ENCODE peak calls at places on chromosomes 1 and 21, in six cellular contexts. R is IMR-90, W is H9, I is H1, Z is mesenchymal stem cell, E is trophoblast cell. H is an unnamed sample. For H3K27me3, the result is how much of the 10 kb centered on the place peaks cover.

GRCh38 chr1:23210351-23210785 is 6.9 kb downstream of the HTR1D start:
- DNase-seq in E (no peak), Z (no peak), I (no peak), W (peak), R (no peak), H (no peak)

GRCh38 chr1:244231193-244231571 is 180.1 kb downstream of the ZBTB18 start:
- DNase-seq in R (no peak), E (peak), W (no peak), I (no peak), Z (no peak), H (no peak)

GRCh38 chr1:62687421-62687902 is 724 bp downstream of the DOCK7 start:
- DNase-seq in E (peak), I (no peak), Z (peak), R (peak), W (peak), H (peak)

GRCh38 chr1:84877592-84877991 is 15.4 kb downstream of the LPAR3 start:
- DNase-seq in R (peak), E (no peak), W (no peak), I (no peak), Z (peak), H (no peak)

GRCh38 chr1:16720403-16721223 is 19.7 kb upstream of the RNU1-4 start:
- DNase-seq in R (no peak), W (peak), Z (no peak), E (no peak), I (no peak), H (no peak)

GRCh38 chr1:112905420-112906154 is 50.4 kb downstream of the SLC16A1 start:
- DNase-seq in I (no peak), W (no peak), R (no peak), Z (no peak), E (no peak), H (no peak)

GRCh38 chr1:208135354-208135753 is 108.8 kb downstream of the PLXNA2 start:
- DNase-seq in W (no peak), R (peak), Z (peak), I (no peak), E (no peak), H (no peak)

GRCh38 chr1:31099283-31100063 is 34.0 kb upstream of the PUM1 start:
- DNase-seq in Z (no peak), E (no peak), W (no peak), I (no peak), R (no peak), H (no peak)

GRCh38 chr1:191912517-191912916 is 245.7 kb upstream of the RGS18 start:
- DNase-seq in W (no peak), R (no peak), E (no peak), I (no peak), Z (no peak), H (no peak)

GRCh38 chr21:34942911-34943310 is 106.2 kb downstream of the RUNX1 start:
- DNase-seq in W (no peak), R (no peak), Z (no peak), E (no peak), I (no peak), H (no peak)

GRCh38 chr1:152185544-152186391 is 26.7 kb upstream of the RPTN start:
- DNase-seq in R (peak), Z (peak), I (no peak), E (peak), W (peak), H (peak)

GRCh38 chr1:2985121-2985561 is 36.1 kb upstream of the ACTRT2 start:
- DNase-seq in I (no peak), R (no peak), E (no peak), Z (no peak), W (no peak), H (peak)

GRCh38 chr1:220691039-220691684 is 999 bp downstream of the C1orf115 start:
- DNase-seq in R (no peak), I (no peak), Z (no peak), W (no peak), E (peak), H (no peak)

GRCh38 chr1:226100436-226101347 is 38.2 kb downstream of the H3-3A start:
- DNase-seq in E (no peak), W (no peak), R (peak), I (no peak), Z (peak), H (no peak)

GRCh38 chr1:243291287-243291686 is 35.4 kb downstream of the SDCCAG8 start:
- DNase-seq in W (no peak), R (no peak), I (no peak), Z (no peak), E (no peak), H (no peak)

GRCh38 chr1:183881387-183882084 is 76.6 kb downstream of the RGL1 start:
- DNase-seq in W (peak), R (peak), Z (peak), I (peak), E (peak), H (peak)

GRCh38 chr1:198830397-198830796 is 191.6 kb downstream of the PTPRC start:
- DNase-seq in E (no peak), Z (no peak), I (no peak), R (no peak), W (no peak), H (no peak)

GRCh38 chr1:36247538-36247937 is 23.3 kb downstream of the THRAP3 start:
- DNase-seq in R (no peak), Z (peak), I (no peak), E (no peak), W (no peak), H (no peak)

GRCh38 chr1:208475951-208476824 is 232.0 kb upstream of the PLXNA2 start:
- DNase-seq in E (no peak), I (peak), Z (peak), R (no peak), W (peak), H (peak)

GRCh38 chr1:47023268-47024137 is at the start of gene CYP4X1:
- DNase-seq in W (peak), R (no peak), E (no peak), I (peak), Z (no peak), H (no peak)

GRCh38 chr1:207470927-207471326 is 16.8 kb downstream of the CR2 start:
- DNase-seq in Z (no peak), E (no peak), R (no peak), W (no peak), I (no peak), H (no peak)

GRCh38 chr1:154206212-154206611 is at the start of gene CFAP141:
- DNase-seq in W (no peak), E (peak), I (no peak), R (peak), Z (peak), H (no peak)

GRCh38 chr21:46503922-46504539 is 45.3 kb downstream of the DIP2A start:
- DNase-seq in R (no peak), I (no peak), W (no peak), E (no peak), Z (no peak), H (no peak)

GRCh38 chr1:3712573-3713535 is 39.4 kb upstream of the CCDC27 start:
- DNase-seq in E (no peak), W (no peak), Z (no peak), I (no peak), R (no peak), H (no peak)

GRCh38 chr1:205450448-205450847 is 5.4 kb downstream of the BLACAT1 start:
- DNase-seq in E (no peak), W (peak), R (no peak), Z (no peak), I (no peak), H (no peak)

GRCh38 chr1:42978317-42979036 is 19.8 kb upstream of the SLC2A1 start:
- DNase-seq in Z (peak), I (no peak), W (peak), E (no peak), R (peak), H (no peak)

GRCh38 chr1:206060840-206061239 is 7.9 kb downstream of the RHEX start:
- DNase-seq in Z (no peak), W (no peak), R (no peak), I (no peak), E (no peak), H (no peak)

GRCh38 chr1:31944205-31945089 is 6.3 kb upstream of the PTP4A2 start:
- DNase-seq in I (peak), Z (peak), R (peak), W (peak), E (peak), H (peak)

GRCh38 chr1:41853907-41854306 is 64.8 kb downstream of the HIVEP3 start:
- DNase-seq in E (no peak), Z (no peak), I (no peak), W (no peak), R (no peak), H (no peak)

GRCh38 chr1:85289207-85289847 is 12.9 kb upstream of the BCL10 start:
- DNase-seq in Z (peak), W (no peak), R (peak), I (no peak), E (no peak), H (no peak)

GRCh38 chr1:41806472-41807155 is 112.1 kb downstream of the HIVEP3 start:
- DNase-seq in I (no peak), R (no peak), W (no peak), Z (no peak), E (no peak), H (no peak)

GRCh38 chr1:169486281-169486904 is 649 bp upstream of the SLC19A2 start:
- DNase-seq in R (peak), W (no peak), E (peak), I (no peak), Z (peak), H (no peak)

GRCh38 chr1:106814418-106814817 is 242.1 kb upstream of the PRMT6 start:
- DNase-seq in Z (no peak), W (no peak), R (no peak), I (no peak), E (no peak), H (no peak)

GRCh38 chr1:119136401-119136800 is 4.1 kb downstream of the WARS2 start:
- DNase-seq in Z (peak), R (peak), W (no peak), I (no peak), E (no peak), H (no peak)

GRCh38 chr1:218624051-218624450 is 278.9 kb downstream of the TGFB2 start:
- DNase-seq in W (no peak), Z (no peak), R (no peak), I (no peak), E (no peak), H (no peak)

GRCh38 chr1:51877434-51878306 is 857 bp downstream of the NRDC start:
- DNase-seq in W (peak), E (no peak), I (no peak), R (peak), Z (peak), H (no peak)

GRCh38 chr21:38953516-38953915 is 147.8 kb downstream of the ETS2 start:
- DNase-seq in R (no peak), E (no peak), I (no peak), Z (no peak), W (no peak), H (no peak)

GRCh38 chr21:18832950-18833349 is 429.4 kb upstream of the TMPRSS15 start:
- DNase-seq in W (no peak), Z (peak), R (no peak), E (peak), I (no peak), H (no peak)

GRCh38 chr1:194171596-194171995 is 985.2 kb upstream of the B3GALT2 start:
- DNase-seq in R (no peak), I (no peak), Z (no peak), W (no peak), E (no peak), H (no peak)

GRCh38 chr1:156847591-156848460 is 11.1 kb downstream of the INSRR start:
- DNase-seq in I (no peak), Z (no peak), R (no peak), E (no peak), W (no peak), H (no peak)
- H3K27me3 ChIP-seq in I (half or more), Z (half or more), R (half or more), E (half or more), W (half or more), H (half or more)

DNA sequence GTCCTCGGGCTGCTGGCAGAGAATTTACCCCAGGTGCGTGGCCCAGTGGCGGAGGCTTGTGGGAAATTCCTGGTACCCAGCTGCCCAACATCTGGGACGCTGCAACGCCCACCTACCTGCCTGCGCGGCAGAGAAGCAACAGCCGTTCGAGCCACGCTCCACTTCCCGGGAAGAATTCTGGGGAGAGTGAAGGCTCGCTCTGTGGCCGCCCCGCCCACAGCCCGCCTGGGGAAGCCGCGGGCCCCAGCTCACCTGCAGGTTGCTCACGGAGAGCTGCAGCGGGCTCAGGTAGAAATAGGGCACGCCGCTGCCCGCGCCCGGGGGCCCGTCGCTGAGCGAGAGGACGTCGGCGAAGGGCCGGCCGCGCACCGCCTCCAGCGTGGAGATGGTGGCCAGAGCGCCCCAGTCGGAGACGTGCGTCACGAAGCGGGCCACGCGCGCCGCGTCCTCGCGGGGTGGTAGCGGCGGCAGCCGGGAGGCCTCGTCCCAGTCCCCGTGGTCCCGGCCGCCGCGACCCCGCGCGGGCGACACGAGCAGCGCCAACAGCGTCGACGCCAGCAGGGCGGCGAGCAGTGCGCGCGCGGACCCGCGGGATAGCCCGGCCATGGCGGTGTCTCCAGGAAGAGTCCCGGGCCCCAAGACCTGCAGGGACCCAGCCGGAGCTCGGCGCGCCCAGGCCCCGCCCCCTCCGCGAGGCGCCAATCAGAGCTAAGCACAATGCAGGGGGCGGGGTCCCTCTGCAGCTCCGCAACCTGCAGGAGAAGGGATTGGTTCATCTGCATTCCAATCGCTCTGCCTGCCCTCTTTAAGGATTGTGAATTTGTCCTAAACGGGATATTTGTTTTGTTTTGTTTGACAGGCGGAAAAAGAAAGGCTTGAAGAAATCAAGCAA is at the start of gene CREG1:
- DNase-seq in R (peak), E (peak), I (peak), W (peak), Z (peak), H (peak)
- H4K8ac ChIP-seq in R (no peak), E (peak), I (peak), W (no peak), Z (peak), H (no peak)

GRCh38 chr1:18950415-18951026 is 6.0 kb downstream of the IFFO2 start:
- DNase-seq in E (no peak), W (no peak), Z (no peak), I (no peak), R (no peak), H (no peak)

GRCh38 chr1:18953656-18954259 is 2.7 kb downstream of the IFFO2 start:
- DNase-seq in E (no peak), R (no peak), Z (peak), I (no peak), W (no peak), H (no peak)

GRCh38 chr1:18951416-18951815 is 5.1 kb downstream of the IFFO2 start:
- DNase-seq in E (no peak), Z (no peak), R (no peak), I (no peak), W (no peak), H (no peak)

GRCh38 chr1:18949689-18950414 is 6.6 kb downstream of the IFFO2 start:
- DNase-seq in W (peak), E (peak), Z (peak), I (no peak), R (peak), H (no peak)

DNA sequence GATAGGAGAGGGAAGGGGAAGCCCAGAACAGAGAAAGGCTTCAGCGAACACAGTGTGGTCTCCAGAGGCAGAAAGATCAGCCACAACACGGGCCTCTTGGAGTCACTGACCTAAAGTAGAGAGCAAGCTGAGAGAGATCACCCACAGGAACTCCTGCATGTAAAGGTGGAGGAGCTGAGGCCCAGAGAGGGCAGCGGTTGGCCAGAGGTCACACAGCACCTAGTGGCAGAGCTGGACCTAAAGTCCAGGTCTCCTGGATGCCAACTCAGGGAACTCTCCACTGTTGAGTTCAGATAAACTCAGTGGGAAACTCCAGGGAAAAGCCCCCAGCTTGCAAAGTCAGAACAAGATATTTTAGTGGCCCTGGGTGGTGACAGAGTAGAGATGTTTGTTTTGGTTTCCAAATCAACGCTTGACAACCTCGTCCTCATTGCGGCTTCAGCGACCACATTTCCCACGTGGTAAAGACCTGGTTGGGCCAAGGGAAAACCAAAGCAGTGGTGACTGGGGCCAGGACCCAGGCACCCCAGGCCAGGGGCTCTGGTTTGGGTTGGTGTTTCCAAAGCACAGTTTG is 4.6 kb downstream of the IFFO2 start:
- DNase-seq in R (no peak), I (no peak), Z (peak), E (peak), W (no peak), H (no peak)
- H2AFZ ChIP-seq in R (no peak), I (no peak), Z (no peak), E (no peak), W (no peak), H (no peak)

GRCh38 chr1:245583575-245584330 is 429.0 kb downstream of the KIF26B start:
- DNase-seq in R (no peak), I (no peak), E (no peak), W (no peak), Z (peak), H (no peak)

GRCh38 chr1:245583081-245583480 is 428.3 kb downstream of the KIF26B start:
- DNase-seq in I (no peak), W (no peak), R (peak), E (peak), Z (no peak), H (no peak)

GRCh38 chr1:245588250-245588649 is 433.5 kb downstream of the KIF26B start:
- DNase-seq in W (no peak), I (no peak), R (no peak), E (no peak), Z (no peak), H (no peak)

GRCh38 chr1:245587435-245588105 is 432.8 kb downstream of the KIF26B start:
- DNase-seq in Z (no peak), W (no peak), R (no peak), I (no peak), E (no peak), H (no peak)

GRCh38 chr1:245585252-245585959 is 430.6 kb downstream of the KIF26B start:
- DNase-seq in R (peak), Z (peak), I (no peak), W (no peak), E (no peak), H (no peak)
- H3K27me3 ChIP-seq in R (under half), Z (under half), I (under half), W (under half), E (under half), H (under half)

DNA sequence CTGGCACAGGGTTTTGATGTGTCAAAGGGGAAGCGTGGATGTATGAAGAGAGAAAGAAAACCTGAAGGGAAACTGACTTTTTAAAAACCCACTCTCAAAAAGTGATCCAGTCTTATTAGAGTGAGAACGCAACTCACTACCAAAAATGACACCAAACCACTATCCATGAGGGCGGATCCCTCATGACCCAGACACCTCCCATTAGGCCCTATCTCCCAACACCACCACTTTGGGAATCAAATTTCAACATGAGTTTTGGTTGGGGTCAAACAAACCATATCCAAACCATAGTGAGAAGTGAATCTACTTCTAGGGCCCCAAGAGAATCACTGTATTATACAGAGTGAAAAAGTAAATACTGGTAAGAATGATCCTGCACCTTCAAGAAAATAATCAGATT is 53.5 kb downstream of the FNBP1L start:
- DNase-seq in E (no peak), Z (no peak), I (no peak), W (no peak), R (no peak), H (no peak)
- H4K8ac ChIP-seq in E (no peak), Z (no peak), I (no peak), W (no peak), R (no peak), H (no peak)

GRCh38 chr1:8026976-8027747 is 1.1 kb upstream of the ERRFI1 start:
- DNase-seq in I (no peak), W (peak), R (peak), E (no peak), Z (peak), H (no peak)
- H2AFZ ChIP-seq in I (peak), W (no peak), R (peak), E (peak), Z (no peak), H (peak)

GRCh38 chr1:171802207-171802606 is 20.7 kb downstream of the METTL13 start:
- DNase-seq in W (no peak), I (no peak), R (no peak), E (no peak), Z (no peak), H (no peak)
- H3K27me3 ChIP-seq in W (under half), I (under half), R (under half), E (under half), Z (under half), H (under half)

GRCh38 chr1:213050745-213051126 is 305 bp upstream of the RPS6KC1 start:
- DNase-seq in Z (no peak), E (no peak), I (no peak), W (no peak), R (no peak), H (no peak)
- H4K8ac ChIP-seq in Z (peak), E (peak), I (peak), W (no peak), R (peak), H (peak)

DNA sequence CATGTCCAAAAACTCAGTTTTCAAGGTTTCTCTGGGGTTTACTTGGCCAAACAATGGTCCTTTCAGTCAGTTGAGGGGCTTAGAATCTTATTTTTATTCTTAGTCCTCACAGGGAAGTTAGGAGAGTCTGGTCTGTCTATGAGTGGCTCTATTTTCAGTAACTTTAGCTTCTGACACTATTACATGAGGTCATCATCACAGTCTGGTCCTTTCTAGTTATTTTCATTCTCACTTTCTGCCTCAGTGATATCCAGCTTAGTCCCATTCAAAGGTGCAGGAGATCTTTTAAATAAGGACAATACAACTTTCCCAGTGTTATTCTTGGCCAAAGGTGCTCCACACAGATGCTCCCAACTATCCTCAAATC is 30.0 kb upstream of the FGGY start:
- DNase-seq in I (no peak), Z (no peak), W (no peak), E (no peak), R (no peak), H (no peak)
- H2AFZ ChIP-seq in I (no peak), Z (no peak), W (no peak), E (no peak), R (no peak), H (no peak)